ENCODE peak calls at places on chromosomes 11 and 22, in six cellular contexts. A is A549, E is body of pancreas, K is heart right ventricle, M is breast epithelium, Z is lung. I is an unnamed sample. For H3K4me1, the result is how much of the 10 kb centered on the place peaks cover.

GRCh38 chr11:803770-804598 is 1.0 kb downstream of the PIDD1 start:
- DNase-seq in A (no peak), E (no peak), K (peak), M (no peak), Z (no peak), I (no peak)

GRCh38 chr11:111665779-111666178 is 63.5 kb downstream of the SIK2 start:
- DNase-seq in A (no peak), E (no peak), K (no peak), M (no peak), Z (no peak), I (no peak)

GRCh38 chr22:38504731-38505594 is 1.1 kb downstream of the DDX17 start:
- DNase-seq in A (peak), E (peak), K (peak), M (no peak), Z (peak), I (no peak)

GRCh38 chr11:73156686-73157085 is 14.6 kb upstream of the FCHSD2 start:
- DNase-seq in A (no peak), E (no peak), K (no peak), M (no peak), Z (no peak), I (no peak)

GRCh38 chr11:130101661-130102060 is 32.0 kb downstream of the APLP2 start:
- DNase-seq in A (no peak), E (no peak), K (no peak), M (no peak), Z (no peak), I (no peak)

GRCh38 chr11:63961608-63962412 is 12.6 kb upstream of the COX8A start:
- DNase-seq in A (peak), E (no peak), K (no peak), M (no peak), Z (peak), I (no peak)

GRCh38 chr11:1854949-1855885 is 2.3 kb downstream of the LSP1 start:
- DNase-seq in A (no peak), E (no peak), K (no peak), M (no peak), Z (no peak), I (no peak)

GRCh38 chr22:27554841-27555456 is 246.6 kb downstream of the MN1 start:
- DNase-seq in A (no peak), E (no peak), K (no peak), M (no peak), Z (no peak), I (no peak)

GRCh38 chr11:67442504-67443398 is 525 bp downstream of the CORO1B start:
- DNase-seq in A (no peak), E (no peak), K (no peak), M (no peak), Z (no peak), I (no peak)

GRCh38 chr11:69097263-69097662 is 48.5 kb downstream of the TPCN2 start:
- DNase-seq in A (no peak), E (no peak), K (no peak), M (no peak), Z (no peak), I (no peak)

GRCh38 chr11:6350070-6350469 is 29.8 kb upstream of the CAVIN3 start:
- DNase-seq in A (no peak), E (no peak), K (no peak), M (no peak), Z (no peak), I (no peak)

GRCh38 chr11:20368441-20368840 is 4.9 kb downstream of the HTATIP2 start:
- DNase-seq in A (no peak), E (no peak), K (no peak), M (no peak), Z (no peak), I (no peak)

GRCh38 chr22:49470741-49471134 is 356.9 kb downstream of the BRD1 start:
- DNase-seq in A (no peak), E (no peak), K (no peak), M (no peak), Z (no peak), I (no peak)

GRCh38 chr11:79441159-79441875 is 487 bp upstream of the TENM4 start:
- DNase-seq in A (no peak), E (no peak), K (no peak), M (no peak), Z (no peak), I (no peak)

GRCh38 chr11:76665172-76665571 is 5.4 kb downstream of the LRRC32 start:
- DNase-seq in A (no peak), E (no peak), K (no peak), M (peak), Z (no peak), I (no peak)

GRCh38 chr22:48439560-48440135 is 1388.0 kb downstream of the BRD1 start:
- DNase-seq in A (no peak), E (no peak), K (no peak), M (no peak), Z (no peak), I (no peak)

GRCh38 chr11:64028398-64029115 is 7.2 kb upstream of the FLRT1 start:
- DNase-seq in A (no peak), E (no peak), K (no peak), M (no peak), Z (no peak), I (no peak)

GRCh38 chr22:45318168-45318557 is 8.4 kb downstream of the FAM118A start:
- DNase-seq in A (no peak), E (peak), K (peak), M (peak), Z (peak), I (peak)

GRCh38 chr11:120646206-120646605 is 134.7 kb downstream of the GRIK4 start:
- DNase-seq in A (no peak), E (no peak), K (no peak), M (no peak), Z (no peak), I (no peak)

GRCh38 chr11:518463-519202 is 11.6 kb upstream of the RNH1 start:
- DNase-seq in A (peak), E (peak), K (peak), M (peak), Z (peak), I (peak)

GRCh38 chr11:88348870-88349269 is 11.3 kb upstream of the CTSC start:
- DNase-seq in A (no peak), E (no peak), K (no peak), M (no peak), Z (no peak), I (no peak)

GRCh38 chr11:93444671-93445073 is 98.5 kb downstream of the SMCO4 start:
- DNase-seq in A (no peak), E (peak), K (no peak), M (no peak), Z (no peak), I (no peak)

GRCh38 chr22:19108807-19109197 is 13.4 kb downstream of the DGCR2 start:
- DNase-seq in A (no peak), E (no peak), K (no peak), M (no peak), Z (no peak), I (no peak)

GRCh38 chr22:37442537-37442936 is 15.3 kb upstream of the ELFN2 start:
- DNase-seq in A (peak), E (no peak), K (no peak), M (no peak), Z (no peak), I (no peak)

GRCh38 chr22:24146791-24147353 is 34.4 kb upstream of the SUSD2 start:
- DNase-seq in A (no peak), E (peak), K (no peak), M (no peak), Z (no peak), I (no peak)

GRCh38 chr22:48724899-48725298 is 1102.8 kb downstream of the BRD1 start:
- DNase-seq in A (no peak), E (no peak), K (no peak), M (no peak), Z (no peak), I (no peak)

GRCh38 chr11:62789576-62789975 is 2.2 kb downstream of the TMEM223 start:
- DNase-seq in A (no peak), E (no peak), K (no peak), M (no peak), Z (no peak), I (no peak)

GRCh38 chr11:65487467-65488272 is 11.2 kb upstream of the MALAT1 start:
- DNase-seq in A (peak), E (peak), K (peak), M (peak), Z (peak), I (peak)
- H3K4me3 ChIP-seq in A (peak), E (no peak), K (peak), M (peak), Z (no peak), I (peak)

DNA sequence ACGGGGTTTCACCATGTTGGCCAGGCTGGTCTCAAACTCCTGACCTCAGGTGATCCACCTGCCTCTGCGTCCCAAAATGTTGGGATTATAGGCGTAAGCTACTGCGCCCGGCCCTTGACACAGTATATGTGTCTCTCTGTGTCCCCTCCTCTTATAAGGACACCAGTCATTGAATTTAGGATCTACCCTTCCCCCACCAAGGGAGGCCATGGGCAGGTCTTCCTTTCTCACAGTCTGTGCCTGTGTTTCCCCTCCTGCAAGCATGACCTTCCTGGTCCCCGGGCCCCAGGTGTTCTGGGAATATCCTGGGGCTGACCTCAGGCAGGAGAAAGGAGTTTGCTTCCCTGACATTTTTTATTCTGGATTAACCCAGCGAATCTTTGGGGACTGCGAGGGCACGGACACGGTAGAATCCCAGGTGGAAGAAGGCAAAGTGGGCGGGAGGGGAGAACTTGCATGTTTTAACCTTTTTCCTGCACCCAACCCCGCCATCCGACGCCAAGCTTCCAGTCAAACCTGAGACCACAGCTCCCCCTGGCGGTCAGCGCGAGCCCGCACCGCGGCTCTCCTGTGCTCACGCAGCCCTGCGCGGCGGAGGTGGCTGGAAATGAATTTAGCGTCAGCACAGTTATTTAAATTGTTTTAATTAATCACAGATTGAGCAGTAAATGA is 42.1 kb upstream of the ISX start:
- DNase-seq in A (peak), E (peak), K (peak), M (peak), Z (peak), I (no peak)
- TF ChIP-seq CTCF in A (peak), E (peak), K (peak), M (peak), Z (peak), I (peak)

DNA sequence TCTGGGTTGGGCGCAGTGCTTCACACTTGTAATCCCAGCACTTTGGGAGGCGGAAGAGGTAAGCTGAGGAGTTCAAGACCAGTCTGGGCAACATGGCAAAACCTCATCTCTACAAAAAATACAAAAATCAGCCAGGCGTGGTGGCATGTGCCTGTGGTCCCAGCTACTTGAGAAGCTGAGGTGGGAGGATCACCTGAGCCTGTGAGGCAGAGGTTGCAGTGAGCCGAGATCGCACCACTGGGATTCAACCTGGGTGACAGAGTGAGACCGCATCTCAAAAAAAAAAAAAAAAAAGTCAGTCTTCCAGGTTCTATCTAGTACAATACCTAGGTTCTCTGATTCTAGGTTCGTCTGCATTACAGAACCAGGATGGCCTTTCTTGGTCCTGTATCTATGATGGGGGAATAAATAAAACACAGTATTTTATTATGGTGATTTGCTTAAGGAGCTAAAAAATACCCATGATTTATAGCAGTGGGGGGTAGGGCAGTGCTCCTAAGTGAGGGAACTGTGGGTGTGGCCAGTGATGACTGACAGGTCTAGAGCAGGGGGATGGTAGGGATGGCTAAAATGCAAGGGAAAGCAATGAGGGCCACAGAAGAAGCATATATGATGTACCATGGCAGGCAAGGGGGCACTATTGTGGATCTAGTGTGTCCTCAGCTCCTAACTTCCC is 65.6 kb upstream of the NUP160 start:
- DNase-seq in A (peak), E (no peak), K (no peak), M (no peak), Z (no peak), I (no peak)
- H3K4me1 ChIP-seq in A (under half), E (under half), K (under half), M (under half), Z (under half), I (under half)

GRCh38 chr11:118289411-118289810 is 15.1 kb upstream of the CD3E start:
- DNase-seq in A (no peak), E (no peak), K (no peak), M (no peak), Z (no peak), I (no peak)
- H3K4me3 ChIP-seq in A (no peak), E (no peak), K (no peak), M (no peak), Z (no peak), I (no peak)

GRCh38 chr22:30634477-30635233 is 926 bp upstream of the SLC35E4 start:
- DNase-seq in A (peak), E (peak), K (peak), M (peak), Z (peak), I (peak)

GRCh38 chr22:30637701-30638114 is 2.1 kb downstream of the SLC35E4 start:
- DNase-seq in A (no peak), E (no peak), K (no peak), M (no peak), Z (no peak), I (no peak)

GRCh38 chr22:30636226-30637077 is 871 bp downstream of the SLC35E4 start:
- DNase-seq in A (peak), E (peak), K (peak), M (no peak), Z (no peak), I (no peak)

GRCh38 chr22:30640361-30640760 is 4.8 kb downstream of the SLC35E4 start:
- DNase-seq in A (no peak), E (no peak), K (no peak), M (no peak), Z (no peak), I (no peak)

DNA sequence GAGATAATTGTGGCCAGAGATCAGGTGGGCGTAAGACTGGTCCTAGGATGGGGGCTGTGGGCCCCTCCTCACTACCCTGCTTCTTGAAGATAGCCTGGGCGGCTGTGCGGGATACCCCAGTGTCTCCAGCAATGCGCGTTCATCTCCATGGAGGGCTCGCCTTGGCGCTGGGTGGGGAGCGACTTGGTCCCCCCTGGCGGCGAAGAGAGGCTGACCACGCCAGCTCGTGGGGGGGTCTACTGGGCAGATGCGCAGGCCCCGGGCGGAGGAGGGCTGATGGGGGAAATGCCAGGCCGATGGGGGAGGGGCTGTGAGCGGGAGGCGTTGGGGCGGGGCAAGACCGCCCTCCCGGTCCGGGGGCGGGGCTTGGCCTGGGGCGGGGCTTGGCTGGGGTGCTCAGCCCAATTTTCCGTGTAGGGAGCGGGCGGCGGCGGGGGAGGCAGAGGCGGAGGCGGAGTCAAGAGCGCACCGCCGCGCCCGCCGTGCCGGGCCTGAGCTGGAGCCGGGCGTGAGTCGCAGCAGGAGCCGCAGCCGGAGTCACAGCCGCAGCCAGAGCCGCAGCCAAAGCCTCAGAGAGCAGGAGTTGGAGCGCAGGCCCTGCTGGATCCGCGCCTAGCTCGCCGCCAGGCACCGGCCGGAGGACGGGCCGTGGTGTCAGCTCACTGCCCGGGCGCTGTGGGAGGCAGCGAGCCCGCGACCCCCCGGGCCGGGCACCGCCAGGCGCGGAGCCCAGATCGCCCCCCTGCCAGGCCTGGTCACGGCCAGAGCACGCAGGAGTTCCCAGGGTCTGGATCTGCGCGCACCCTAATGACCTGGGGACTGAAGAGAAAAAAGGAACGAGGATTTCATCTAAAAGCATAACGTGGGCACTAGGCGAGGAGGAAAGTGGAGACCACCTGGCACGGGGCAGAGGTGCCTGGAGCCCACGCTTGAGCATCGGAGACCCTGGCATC is at the start of gene SLC35E4:
- DNase-seq in A (peak), E (peak), K (peak), M (peak), Z (peak), I (peak)
- TF ChIP-seq CTCF in A (no peak), E (no peak), K (no peak), M (peak), Z (peak), I (peak)

GRCh38 chr11:71158936-71159335 is 93.4 kb downstream of the SHANK2 start:
- DNase-seq in A (no peak), E (no peak), K (no peak), M (no peak), Z (no peak), I (no peak)
- H3K4me1 ChIP-seq in A (under half), E (under half), K (under half), M (under half), Z (under half), I (under half)